ENCODE peak calls at places on chromosomes 12 and 14, in five cellular contexts. V, J, Y, O and E are unnamed samples.

GRCh38 chr14:99757331-99758070 is 35.7 kb upstream of the EML1 start:
- DNase-seq in V (no peak), J (no peak), Y (no peak), O (no peak), E (no peak)

GRCh38 chr14:52950410-52950897 is 396 bp downstream of the FERMT2 start:
- DNase-seq in V (no peak), J (peak), Y (no peak), O (peak), E (peak)

GRCh38 chr12:121578230-121579189 is 2.3 kb downstream of the KDM2B start:
- DNase-seq in V (no peak), J (no peak), Y (no peak), O (no peak), E (no peak)

GRCh38 chr12:105212431-105212830 is 23.5 kb downstream of the APPL2 start:
- DNase-seq in V (no peak), J (no peak), Y (no peak), O (no peak), E (no peak)

GRCh38 chr12:66247741-66248140 is 54.6 kb upstream of the HELB start:
- DNase-seq in V (no peak), J (no peak), Y (no peak), O (no peak), E (no peak)

GRCh38 chr12:116026768-116027550 is 250.5 kb downstream of the MED13L start:
- DNase-seq in V (no peak), J (no peak), Y (no peak), O (no peak), E (no peak)

GRCh38 chr12:50525422-50525821 is 20.6 kb downstream of the DIP2B start:
- DNase-seq in V (no peak), J (no peak), Y (no peak), O (no peak), E (no peak)

GRCh38 chr12:46124132-46124847 is 133.9 kb upstream of the SCAF11 start:
- DNase-seq in V (no peak), J (no peak), Y (no peak), O (no peak), E (no peak)

GRCh38 chr12:44063671-44064070 is 227.8 kb downstream of the TMEM117 start:
- DNase-seq in V (no peak), J (no peak), Y (no peak), O (no peak), E (no peak)

GRCh38 chr12:97308576-97309198 is 153.9 kb upstream of the RMST start:
- DNase-seq in V (peak), J (peak), Y (no peak), O (peak), E (no peak)

GRCh38 chr12:102958073-102958829 is 777 bp downstream of the ASCL1 start:
- DNase-seq in V (no peak), J (peak), Y (no peak), O (no peak), E (no peak)